ENCODE peak calls at places on chromosomes 12 and 14, in ten cellular contexts. P, C, Y, I, A, L, V, H, J and F are unnamed samples.

GRCh38 chr12:76080729-76081415 is 3.6 kb downstream of the NAP1L1 start:
- DNase-seq in P (no peak), C (no peak), Y (peak), I (no peak), A (no peak), L (no peak), V (no peak), H (no peak), J (no peak), F (no peak)

GRCh38 chr14:97978336-97978735 is 1181.2 kb downstream of the VRK1 start:
- DNase-seq in P (peak), C (no peak), Y (peak), I (peak), A (peak), L (no peak), V (peak), H (peak), J (peak), F (peak)

GRCh38 chr12:67927231-67927630 is 62.0 kb upstream of the IFNG-AS1 start:
- DNase-seq in P (no peak), C (no peak), Y (no peak), I (no peak), A (no peak), L (no peak), V (no peak), H (no peak), J (no peak), F (no peak)

GRCh38 chr12:100493371-100494012 is 19.8 kb downstream of the NR1H4 start:
- DNase-seq in P (no peak), C (no peak), Y (no peak), I (no peak), A (no peak), L (no peak), V (no peak), H (no peak), J (peak), F (no peak)

GRCh38 chr12:70154087-70154486 is 89.1 kb upstream of the CNOT2 start:
- DNase-seq in P (no peak), C (no peak), Y (peak), I (no peak), A (no peak), L (no peak), V (no peak), H (no peak), J (peak), F (no peak)

GRCh38 chr12:114697246-114697716 is 13.3 kb upstream of the TBX3 start:
- DNase-seq in P (no peak), C (no peak), Y (no peak), I (no peak), A (no peak), L (no peak), V (no peak), H (no peak), J (no peak), F (no peak)

GRCh38 chr14:61218765-61219164 is 62.4 kb downstream of the TMEM30B start:
- DNase-seq in P (no peak), C (no peak), Y (peak), I (peak), A (peak), L (no peak), V (peak), H (no peak), J (peak), F (no peak)

GRCh38 chr14:104110491-104111209 is 25.1 kb downstream of the ASPG start:
- DNase-seq in P (no peak), C (no peak), Y (no peak), I (no peak), A (peak), L (no peak), V (no peak), H (peak), J (no peak), F (no peak)

GRCh38 chr12:27163048-27163715 is 80.8 kb upstream of the C12orf71 start:
- DNase-seq in P (no peak), C (no peak), Y (peak), I (no peak), A (no peak), L (no peak), V (peak), H (no peak), J (peak), F (no peak)

GRCh38 chr12:12272869-12273268 is 6.0 kb upstream of the LRP6 start:
- DNase-seq in P (no peak), C (no peak), Y (peak), I (no peak), A (no peak), L (no peak), V (peak), H (no peak), J (no peak), F (no peak)

GRCh38 chr14:59282366-59282765 is 93.9 kb downstream of the DAAM1 start:
- DNase-seq in P (no peak), C (no peak), Y (peak), I (no peak), A (no peak), L (no peak), V (peak), H (no peak), J (peak), F (peak)

GRCh38 chr14:75350505-75351060 is 72.0 kb downstream of the FOS start:
- DNase-seq in P (no peak), C (no peak), Y (no peak), I (no peak), A (no peak), L (no peak), V (no peak), H (no peak), J (no peak), F (no peak)

GRCh38 chr14:69535230-69535848 is 39.3 kb downstream of the CCDC177 start:
- DNase-seq in P (no peak), C (no peak), Y (peak), I (peak), A (peak), L (peak), V (peak), H (no peak), J (peak), F (no peak)

GRCh38 chr12:59055204-59055839 is 135.0 kb upstream of the LRIG3 start:
- DNase-seq in P (no peak), C (no peak), Y (peak), I (no peak), A (no peak), L (no peak), V (peak), H (no peak), J (peak), F (peak)

GRCh38 chr14:44463386-44464004 is 43.6 kb downstream of the FSCB start:
- DNase-seq in P (no peak), C (no peak), Y (no peak), I (no peak), A (no peak), L (no peak), V (no peak), H (no peak), J (no peak), F (no peak)

GRCh38 chr14:30914812-30915211 is 40.5 kb downstream of the COCH start:
- DNase-seq in P (no peak), C (no peak), Y (no peak), I (no peak), A (no peak), L (no peak), V (no peak), H (no peak), J (no peak), F (no peak)

GRCh38 chr12:130859128-130859527 is 12.7 kb upstream of the RAN start:
- DNase-seq in P (no peak), C (no peak), Y (no peak), I (no peak), A (no peak), L (no peak), V (no peak), H (no peak), J (no peak), F (no peak)

GRCh38 chr12:3464561-3464960 is 26.4 kb upstream of the PRMT8 start:
- DNase-seq in P (no peak), C (no peak), Y (no peak), I (no peak), A (no peak), L (no peak), V (no peak), H (no peak), J (no peak), F (no peak)

GRCh38 chr14:93231129-93231979 is 24.3 kb downstream of the UBR7 start:
- DNase-seq in P (no peak), C (no peak), Y (peak), I (no peak), A (peak), L (no peak), V (peak), H (peak), J (peak), F (no peak)

GRCh38 chr12:110995016-110995415 is 74.6 kb upstream of the MYL2 start:
- DNase-seq in P (no peak), C (no peak), Y (no peak), I (no peak), A (peak), L (no peak), V (no peak), H (no peak), J (no peak), F (no peak)

GRCh38 chr12:110998165-110998564 is 77.8 kb upstream of the MYL2 start:
- DNase-seq in P (no peak), C (no peak), Y (peak), I (no peak), A (no peak), L (no peak), V (no peak), H (no peak), J (peak), F (no peak)

GRCh38 chr12:110996415-110996814 is 76.0 kb upstream of the MYL2 start:
- DNase-seq in P (no peak), C (no peak), Y (no peak), I (no peak), A (no peak), L (no peak), V (no peak), H (no peak), J (no peak), F (no peak)

GRCh38 chr12:110995615-110996014 is 75.2 kb upstream of the MYL2 start:
- DNase-seq in P (no peak), C (no peak), Y (no peak), I (no peak), A (no peak), L (no peak), V (no peak), H (no peak), J (no peak), F (no peak)

DNA sequence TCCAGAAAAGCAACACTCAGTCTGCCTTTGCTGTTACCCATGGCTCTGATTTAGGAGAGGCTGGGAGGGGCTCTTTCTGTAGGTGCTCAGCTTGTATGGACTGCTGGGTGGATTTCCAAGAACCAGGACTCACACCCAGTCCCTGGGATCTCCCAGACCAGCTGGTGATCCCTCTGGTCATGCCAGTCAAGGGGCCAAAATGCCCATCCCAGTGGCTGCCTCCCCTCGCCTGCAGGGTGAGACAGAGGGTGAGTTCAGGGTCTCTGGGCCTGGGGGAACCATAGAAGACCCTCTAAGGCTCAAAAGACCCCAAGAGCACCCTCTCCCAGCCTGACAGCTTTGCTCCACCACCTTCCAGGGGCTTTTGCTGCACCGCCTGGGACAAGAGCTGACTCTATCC is 78.6 kb upstream of the MYL2 start:
- DNase-seq in P (no peak), C (no peak), Y (no peak), I (no peak), A (no peak), L (no peak), V (no peak), H (no peak), J (no peak), F (no peak)
- H3K4me3 ChIP-seq in P (no peak), C (no peak), Y (no peak), I (no peak), A (no peak), L (no peak), V (no peak), H (no peak), J (no peak), F (no peak)

GRCh38 chr12:106459534-106459933 is 102.0 kb downstream of the POLR3B start:
- DNase-seq in P (no peak), C (no peak), Y (no peak), I (no peak), A (no peak), L (no peak), V (no peak), H (no peak), J (no peak), F (no peak)
- H3K4me3 ChIP-seq in P (no peak), C (no peak), Y (no peak), I (no peak), A (no peak), L (no peak), V (no peak), H (no peak), J (no peak), F (no peak)

GRCh38 chr14:94936411-94936892 is 166.5 kb upstream of the GSC start:
- DNase-seq in P (no peak), C (no peak), Y (peak), I (peak), A (peak), L (peak), V (peak), H (peak), J (peak), F (no peak)
- H3K4me3 ChIP-seq in P (no peak), C (no peak), Y (peak), I (peak), A (peak), L (no peak), V (peak), H (peak), J (no peak), F (no peak)

GRCh38 chr12:77354766-77355362 is 289.5 kb upstream of the E2F7 start:
- DNase-seq in P (no peak), C (no peak), Y (peak), I (no peak), A (no peak), L (no peak), V (peak), H (no peak), J (peak), F (peak)
- H3K4me3 ChIP-seq in P (no peak), C (no peak), Y (peak), I (no peak), A (no peak), L (no peak), V (no peak), H (no peak), J (no peak), F (no peak)

DNA sequence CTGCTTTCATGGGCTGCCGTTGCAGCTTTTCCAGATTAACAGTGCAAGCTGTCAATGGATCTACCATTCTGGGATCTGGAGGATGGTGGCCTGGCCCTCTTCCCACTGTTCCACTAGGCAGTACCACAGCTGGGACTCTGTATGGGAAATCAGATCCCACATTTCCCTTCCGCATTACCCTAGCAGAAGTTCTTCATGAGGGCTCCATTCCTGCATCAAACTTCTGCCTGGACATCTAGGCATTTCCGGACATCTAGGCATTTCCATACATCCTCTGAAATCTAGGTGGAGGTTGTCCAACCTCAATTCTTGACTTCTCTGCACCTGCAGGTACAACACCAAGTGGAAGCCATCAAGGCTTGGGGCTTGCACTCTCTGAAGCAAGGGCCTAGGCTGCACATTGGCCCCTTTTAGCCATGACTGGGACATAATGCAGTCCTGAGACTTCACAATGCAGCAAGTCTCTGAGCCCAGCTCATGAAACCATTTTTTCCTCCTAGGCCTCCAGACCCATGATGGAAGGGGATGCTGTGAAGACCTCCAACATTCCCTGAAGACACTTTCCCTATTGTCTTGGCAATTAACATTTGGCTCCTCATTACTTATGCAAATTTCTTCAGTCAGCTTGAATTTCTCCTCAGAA is 863.3 kb downstream of the C12orf50 start:
- DNase-seq in P (no peak), C (no peak), Y (no peak), I (no peak), A (no peak), L (no peak), V (no peak), H (no peak), J (no peak), F (no peak)
- H3K4me3 ChIP-seq in P (no peak), C (no peak), Y (no peak), I (no peak), A (no peak), L (no peak), V (no peak), H (no peak), J (no peak), F (no peak)

DNA sequence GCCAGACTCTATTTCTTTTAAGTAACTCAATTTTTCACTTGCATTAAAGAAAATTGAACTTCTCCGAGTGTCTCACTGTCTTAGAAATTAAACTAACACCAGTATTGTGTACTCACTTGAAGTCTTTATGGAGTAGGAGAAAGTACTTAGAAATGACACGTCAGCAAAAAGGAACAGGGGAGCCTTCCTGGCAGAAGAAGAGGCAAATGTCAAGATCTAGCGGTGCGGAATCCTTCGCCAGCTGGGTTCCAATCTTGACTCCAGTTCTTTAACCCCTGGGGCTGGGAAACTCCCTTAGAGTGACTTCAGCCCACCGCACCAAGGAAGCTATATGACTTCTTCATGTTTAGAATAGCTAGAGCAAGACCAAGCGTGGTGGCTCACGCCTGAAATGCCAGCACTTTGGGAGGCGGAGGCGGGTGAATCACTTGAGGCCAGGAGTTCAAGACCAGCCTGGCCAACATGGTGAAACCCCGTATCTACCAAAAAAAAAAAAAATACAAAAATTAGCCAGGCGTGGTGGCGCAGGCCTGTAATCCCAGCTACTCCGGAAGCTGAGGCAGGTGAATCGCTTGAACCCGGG is 34.4 kb downstream of the WBP11 start:
- DNase-seq in P (no peak), C (no peak), Y (peak), I (no peak), A (no peak), L (no peak), V (peak), H (no peak), J (peak), F (no peak)
- H3K4me3 ChIP-seq in P (peak), C (peak), Y (peak), I (peak), A (peak), L (peak), V (peak), H (peak), J (peak), F (peak)

DNA sequence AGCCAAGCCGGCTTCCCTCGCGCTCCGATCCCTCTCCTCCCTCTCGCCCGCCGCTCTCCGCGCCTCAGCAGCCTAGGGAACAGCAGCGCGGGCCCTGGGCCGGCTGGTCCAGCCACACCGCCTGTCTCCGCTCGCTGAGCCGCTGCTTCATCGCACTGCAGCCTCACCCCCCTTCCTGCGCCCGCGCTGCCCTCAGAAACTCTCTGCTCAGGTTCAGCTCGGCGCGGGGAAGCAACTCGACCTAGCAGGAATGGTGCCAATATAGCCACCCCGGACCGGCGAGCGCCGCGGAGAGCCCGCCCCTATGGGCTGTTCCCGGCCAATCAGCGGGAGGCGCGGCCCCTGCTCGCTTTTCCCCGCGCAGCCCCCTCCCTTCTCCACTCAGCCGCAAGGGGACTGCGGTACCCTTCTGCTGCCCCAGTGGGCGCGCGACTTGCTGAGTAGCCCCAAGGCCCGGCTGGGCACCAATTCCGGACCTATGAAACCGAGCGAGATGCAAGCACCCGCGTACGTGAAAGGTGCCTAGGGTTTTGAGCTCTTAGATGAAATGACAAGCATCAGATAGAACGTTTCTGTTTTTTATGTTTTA is at the start of gene ADAMTS20:
- DNase-seq in P (no peak), C (no peak), Y (peak), I (no peak), A (no peak), L (no peak), V (no peak), H (no peak), J (no peak), F (no peak)
- H3K4me3 ChIP-seq in P (no peak), C (no peak), Y (peak), I (no peak), A (peak), L (peak), V (no peak), H (no peak), J (peak), F (peak)

GRCh38 chr12:104276192-104277131 is 27.1 kb upstream of the EID3 start:
- DNase-seq in P (no peak), C (no peak), Y (no peak), I (no peak), A (no peak), L (no peak), V (no peak), H (no peak), J (no peak), F (no peak)
- H3K4me3 ChIP-seq in P (no peak), C (peak), Y (no peak), I (no peak), A (no peak), L (no peak), V (no peak), H (no peak), J (no peak), F (no peak)

DNA sequence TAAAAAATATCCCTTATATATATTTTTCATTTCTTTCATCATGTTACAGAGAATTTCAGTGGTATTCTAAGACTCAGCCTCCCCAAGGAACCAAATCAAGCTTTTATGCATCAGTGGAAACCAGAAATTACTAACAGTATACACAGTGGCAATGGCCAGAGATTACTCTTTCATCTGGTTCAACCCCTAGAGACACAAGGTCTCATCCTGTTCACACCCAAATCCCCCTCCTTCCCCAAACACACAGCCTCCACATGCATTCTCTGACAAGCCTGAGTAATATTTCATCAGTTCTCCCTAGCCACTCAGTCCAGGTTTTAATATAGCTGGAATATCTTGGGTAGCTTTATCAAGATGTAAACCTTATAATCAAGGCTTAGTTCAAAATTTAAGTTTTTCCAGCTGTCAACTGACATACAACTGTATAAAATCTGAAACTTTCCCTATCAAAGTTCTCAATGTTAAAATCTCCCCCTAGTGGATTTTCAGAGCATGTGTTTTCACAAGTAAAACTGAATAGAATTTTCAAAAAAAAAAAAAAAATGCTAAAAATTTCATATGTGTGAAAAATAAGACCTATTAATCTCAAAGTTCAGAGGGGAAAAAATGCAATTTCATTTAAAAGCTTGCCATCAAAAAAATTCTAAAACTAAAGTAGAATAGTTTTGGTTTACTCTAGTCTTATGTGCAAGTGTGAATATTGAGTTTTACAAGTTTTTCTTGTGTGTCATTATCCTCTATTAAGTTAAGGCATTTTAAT is 10.5 kb upstream of the SSTR1 start:
- DNase-seq in P (no peak), C (no peak), Y (peak), I (no peak), A (no peak), L (no peak), V (peak), H (no peak), J (peak), F (no peak)
- H3K4me3 ChIP-seq in P (no peak), C (no peak), Y (peak), I (no peak), A (no peak), L (no peak), V (no peak), H (no peak), J (no peak), F (no peak)